ENCODE peak calls at places on chromosomes 5 and 9, in five cellular contexts. One of them, this sample, is unnamed.
A peak's percentile ranks its signal among the peaks of the same experiment; 100 is the strongest.

GRCh38 chr5:140348104-140348503 is 1.7 kb upstream of the HBEGF start:
- DNase-seq in tibial artery: no peak
- DNase-seq in HFFc6: no peak
- DNase-seq in GM04503: no peak
- DNase-seq in uterus: no peak
- DNase-seq in this sample: peak; percentile 94

GRCh38 chr5:31237159-31237558 is 43.7 kb downstream of the CDH6 start:
- DNase-seq in tibial artery: no peak
- DNase-seq in HFFc6: no peak
- DNase-seq in GM04503: no peak
- DNase-seq in uterus: no peak
- DNase-seq in this sample: peak; percentile 7

GRCh38 chr9:106310782-106311181 is 552.2 kb upstream of the ZNF462 start:
- DNase-seq in tibial artery: no peak
- DNase-seq in HFFc6: no peak
- DNase-seq in GM04503: no peak
- DNase-seq in uterus: no peak
- DNase-seq in this sample: no peak

GRCh38 chr9:121663591-121663990 is 12.2 kb downstream of the DAB2IP start:
- DNase-seq in tibial artery: no peak
- DNase-seq in HFFc6: no peak
- DNase-seq in GM04503: no peak
- DNase-seq in uterus: no peak
- DNase-seq in this sample: no peak

GRCh38 chr5:135271533-135272310 is 127.3 kb downstream of the MACROH2A1 start:
- DNase-seq in tibial artery: peak; percentile 28
- DNase-seq in HFFc6: peak; percentile 58
- DNase-seq in GM04503: peak; percentile 31
- DNase-seq in uterus: no peak
- DNase-seq in this sample: no peak

GRCh38 chr9:113350338-113350672 is 964 bp downstream of the BSPRY start:
- DNase-seq in tibial artery: no peak
- DNase-seq in HFFc6: no peak
- DNase-seq in GM04503: no peak
- DNase-seq in uterus: no peak
- DNase-seq in this sample: no peak

GRCh38 chr9:5587024-5587423 is 41.9 kb upstream of the RIC1 start:
- DNase-seq in tibial artery: no peak
- DNase-seq in HFFc6: peak; percentile 81
- DNase-seq in GM04503: peak; percentile 20
- DNase-seq in uterus: no peak
- DNase-seq in this sample: no peak

GRCh38 chr9:90593646-90594045 is 49.0 kb downstream of the DIRAS2 start:
- DNase-seq in tibial artery: no peak
- DNase-seq in HFFc6: no peak
- DNase-seq in GM04503: no peak
- DNase-seq in uterus: no peak
- DNase-seq in this sample: no peak

GRCh38 chr5:125785407-125785806 is 637.8 kb upstream of the GRAMD2B start:
- DNase-seq in tibial artery: no peak
- DNase-seq in HFFc6: no peak
- DNase-seq in GM04503: no peak
- DNase-seq in uterus: no peak
- DNase-seq in this sample: no peak

GRCh38 chr9:77534376-77535057 is 113.6 kb downstream of the GNA14 start:
- DNase-seq in tibial artery: no peak
- DNase-seq in HFFc6: no peak
- DNase-seq in GM04503: no peak
- DNase-seq in uterus: no peak
- DNase-seq in this sample: no peak

GRCh38 chr9:115262477-115262876 is 144.5 kb upstream of the TNC start:
- DNase-seq in tibial artery: no peak
- DNase-seq in HFFc6: peak; percentile 93
- DNase-seq in GM04503: peak; percentile 82
- DNase-seq in uterus: peak; percentile 79
- DNase-seq in this sample: peak; percentile 97

GRCh38 chr5:16410338-16410737 is 55.3 kb downstream of the ZNF622 start:
- DNase-seq in tibial artery: no peak
- DNase-seq in HFFc6: no peak
- DNase-seq in GM04503: no peak
- DNase-seq in uterus: no peak
- DNase-seq in this sample: no peak

GRCh38 chr9:124079176-124079925 is 67.8 kb downstream of the LHX2 start:
- DNase-seq in tibial artery: no peak
- DNase-seq in HFFc6: peak; percentile 65
- DNase-seq in GM04503: peak; percentile 48
- DNase-seq in uterus: no peak
- DNase-seq in this sample: peak; percentile 40

GRCh38 chr5:39699164-39699563 is 274.4 kb upstream of the DAB2 start:
- DNase-seq in tibial artery: no peak
- DNase-seq in HFFc6: no peak
- DNase-seq in GM04503: no peak
- DNase-seq in uterus: no peak
- DNase-seq in this sample: no peak

GRCh38 chr9:18297532-18297872 is 176.5 kb upstream of the ADAMTSL1 start:
- DNase-seq in tibial artery: no peak
- DNase-seq in HFFc6: no peak
- DNase-seq in GM04503: no peak
- DNase-seq in uterus: no peak
- DNase-seq in this sample: peak; percentile 45

GRCh38 chr5:14019768-14020167 is 75.3 kb upstream of the DNAH5 start:
- DNase-seq in tibial artery: no peak
- DNase-seq in HFFc6: no peak
- DNase-seq in GM04503: no peak
- DNase-seq in uterus: no peak
- DNase-seq in this sample: no peak

This sample was measured in MCF 10A.